ENCODE peak calls at places on chromosomes 16 and 17, in eight cellular contexts. R, W, P, Z, D, U, C and A are unnamed samples.

GRCh38 chr16:70253291-70254094 is 1.8 kb upstream of the EXOSC6 start:
- DNase-seq in R (no peak), W (peak; percentile 56), P (no peak), Z (no peak), D (no peak), U (no peak), C (no peak), A (peak; percentile 45)

GRCh38 chr16:27681681-27682080 is 131.7 kb downstream of the KATNIP start:
- DNase-seq in R (no peak), W (no peak), P (no peak), Z (no peak), D (no peak), U (no peak), C (no peak), A (no peak)

GRCh38 chr16:66254751-66255150 is 111.7 kb upstream of the CDH5 start:
- DNase-seq in R (no peak), W (no peak), P (no peak), Z (no peak), D (no peak), U (no peak), C (no peak), A (no peak)

GRCh38 chr17:38685485-38685884 is 10.7 kb upstream of the EPOP start:
- DNase-seq in R (no peak), W (no peak), P (no peak), Z (no peak), D (no peak), U (no peak), C (no peak), A (no peak)

GRCh38 chr16:28505489-28506137 is 1.0 kb downstream of the IL27 start:
- DNase-seq in R (no peak), W (no peak), P (no peak), Z (no peak), D (no peak), U (no peak), C (no peak), A (no peak)

GRCh38 chr17:55769625-55770000 is 18.8 kb downstream of the PCTP start:
- DNase-seq in R (peak; percentile 75), W (no peak), P (no peak), Z (no peak), D (no peak), U (no peak), C (no peak), A (no peak)

GRCh38 chr16:27383511-27384243 is 18.3 kb upstream of the IL21R start:
- DNase-seq in R (no peak), W (no peak), P (no peak), Z (no peak), D (no peak), U (no peak), C (no peak), A (no peak)

GRCh38 chr17:51486885-51487520 is 226.7 kb downstream of the UTP18 start:
- DNase-seq in R (no peak), W (no peak), P (no peak), Z (no peak), D (no peak), U (no peak), C (no peak), A (no peak)

GRCh38 chr17:83057397-83057761 is 22.0 kb upstream of the METRNL start:
- DNase-seq in R (no peak), W (no peak), P (no peak), Z (no peak), D (no peak), U (no peak), C (no peak), A (no peak)

GRCh38 chr17:55666810-55667209 is 55.9 kb downstream of the TMEM100 start:
- DNase-seq in R (no peak), W (no peak), P (no peak), Z (no peak), D (no peak), U (no peak), C (no peak), A (no peak)

GRCh38 chr17:40293363-40293762 is 5.7 kb downstream of the CDC6 start:
- DNase-seq in R (no peak), W (no peak), P (no peak), Z (no peak), D (no peak), U (no peak), C (no peak), A (no peak)

GRCh38 chr17:42578282-42578869 is 847 bp upstream of the PSMC3IP start:
- DNase-seq in R (no peak), W (peak; percentile 83), P (peak; percentile 69), Z (no peak), D (peak; percentile 60), U (peak; percentile 60), C (peak; percentile 40), A (peak; percentile 84)

GRCh38 chr17:82120148-82120547 is 22.1 kb upstream of the FASN start:
- DNase-seq in R (peak; percentile 27), W (peak; percentile 57), P (no peak), Z (no peak), D (no peak), U (no peak), C (no peak), A (no peak)

GRCh38 chr17:49214665-49215360 is 4.3 kb downstream of the ABI3 start:
- DNase-seq in R (no peak), W (no peak), P (no peak), Z (no peak), D (no peak), U (no peak), C (no peak), A (no peak)

GRCh38 chr16:12231666-12232065 is 255.1 kb downstream of the SNX29 start:
- DNase-seq in R (peak; percentile 70), W (no peak), P (no peak), Z (no peak), D (no peak), U (no peak), C (no peak), A (no peak)

GRCh38 chr17:64786337-64786736 is 124.2 kb upstream of the SMURF2 start:
- DNase-seq in R (no peak), W (no peak), P (no peak), Z (no peak), D (no peak), U (no peak), C (no peak), A (no peak)

GRCh38 chr16:85300451-85300968 is 188.2 kb upstream of the CIBAR2 start:
- DNase-seq in R (no peak), W (no peak), P (no peak), Z (no peak), D (no peak), U (no peak), C (no peak), A (no peak)

GRCh38 chr17:36813357-36813756 is 123.9 kb upstream of the LHX1 start:
- DNase-seq in R (no peak), W (no peak), P (no peak), Z (no peak), D (no peak), U (no peak), C (no peak), A (no peak)

GRCh38 chr17:80185968-80186367 is 16.1 kb downstream of the CARD14 start:
- DNase-seq in R (no peak), W (no peak), P (no peak), Z (no peak), D (no peak), U (no peak), C (no peak), A (no peak)

GRCh38 chr17:20935740-20936139 is 107.1 kb downstream of the USP22 start:
- DNase-seq in R (no peak), W (no peak), P (no peak), Z (no peak), D (no peak), U (no peak), C (no peak), A (no peak)

GRCh38 chr16:12255473-12255872 is 278.9 kb downstream of the SNX29 start:
- DNase-seq in R (no peak), W (no peak), P (no peak), Z (no peak), D (no peak), U (no peak), C (no peak), A (no peak)